ENCODE peak calls at places on chromosomes 13 and 19, in nine cellular contexts. X, G, W, R, K, H, C, E and F are unnamed samples.

GRCh38 chr13:39682788-39683187 is 27.3 kb downstream of the COG6 start:
- DNase-seq in K (no peak), H (no peak), W (no peak), C (no peak), E (no peak), G (no peak), R (no peak), X (no peak), F (no peak)

GRCh38 chr13:99983401-99984133 is 2.0 kb downstream of the ZIC2 start:
- DNase-seq in R (no peak), G (peak; percentile 7), W (peak; percentile 48), H (no peak), C (no peak), K (no peak), E (no peak), X (no peak), F (peak; percentile 63)

GRCh38 chr13:80408270-80408669 is 67.3 kb upstream of the SPRY2 start:
- DNase-seq in G (no peak), H (no peak), E (no peak), X (no peak), C (peak; percentile 18), K (peak; percentile 47), R (no peak), W (no peak), F (peak; percentile 35)

GRCh38 chr19:33947565-33947964 is 150.9 kb downstream of the KCTD15 start:
- DNase-seq in W (peak; percentile 11), C (no peak), K (no peak), R (no peak), E (no peak), H (no peak), G (no peak), X (no peak), F (peak; percentile 36)

GRCh38 chr19:19261350-19262189 is 11.5 kb downstream of the TM6SF2 start:
- DNase-seq in C (no peak), H (no peak), R (no peak), E (peak; percentile 75), W (peak; percentile 89), X (no peak), G (no peak), K (peak; percentile 79), F (peak; percentile 88)

GRCh38 chr13:32246468-32246867 is 68.7 kb downstream of the ZAR1L start:
- DNase-seq in W (peak; percentile 83), K (peak; percentile 81), G (peak; percentile 77), C (peak; percentile 85), R (no peak), E (peak; percentile 60), X (peak; percentile 61), H (no peak), F (peak; percentile 93)

GRCh38 chr13:74667656-74668055 is 533.5 kb upstream of the KLF12 start:
- DNase-seq in W (no peak), G (no peak), X (no peak), R (no peak), H (no peak), C (no peak), K (no peak), E (no peak), F (no peak)

GRCh38 chr13:57627663-57628062 is 3.9 kb upstream of the PCDH17 start:
- DNase-seq in R (no peak), H (no peak), G (no peak), E (no peak), W (peak; percentile 26), K (no peak), C (peak; percentile 35), X (no peak), F (peak; percentile 51)

GRCh38 chr19:24059572-24060295 is 27.3 kb upstream of the ZNF254 start:
- DNase-seq in G (no peak), C (no peak), X (no peak), H (no peak), R (no peak), E (no peak), K (no peak), W (no peak), F (no peak)

GRCh38 chr13:22040810-22041364 is 370.0 kb downstream of the FGF9 start:
- DNase-seq in R (no peak), G (peak; percentile 33), E (no peak), C (peak; percentile 75), W (peak; percentile 25), H (no peak), K (peak; percentile 65), X (no peak), F (peak; percentile 94)

GRCh38 chr19:48614436-48615144 is at the start of gene FAM83E:
- DNase-seq in E (no peak), R (peak; percentile 53), X (peak; percentile 96), G (no peak), H (no peak), C (peak; percentile 50), K (peak; percentile 74), W (peak; percentile 75), F (peak; percentile 83)